ENCODE peak calls at places on chromosomes 5 and 9, in nine cellular contexts. Q is H54, Z is fibroblast of the aortic adventitia, U is fibroblast of mammary gland, T is NCI-H1436 treated with DMSO at 0.1 percent for 48 hours, W is GM03348, G is GM13977, H is renal cortical epithelial cell, K is esophagus muscularis mucosa. V is an unnamed sample.
A peak's percentile ranks its signal among the peaks of the same experiment; 100 is the strongest.

GRCh38 chr9:95508968-95509850 is 7.6 kb downstream of the PTCH1 start:
- DNase-seq in Q (peak; percentile 89), H (peak; percentile 73), Z (peak; percentile 89), T (peak; percentile 94), G (peak; percentile 81), U (peak; percentile 88), W (peak; percentile 87), K (no peak), V (peak; percentile 67)

GRCh38 chr5:79201206-79201605 is 34.7 kb upstream of the JMY start:
- DNase-seq in K (no peak), Z (peak; percentile 66), Q (no peak), T (no peak), U (no peak), W (no peak), G (no peak), H (no peak), V (no peak)

GRCh38 chr5:115351356-115352195 is 55.1 kb upstream of the CCDC112 start:
- DNase-seq in Z (peak; percentile 66), Q (no peak), T (no peak), H (peak; percentile 90), G (no peak), U (peak; percentile 79), K (peak; percentile 50), W (peak; percentile 43), V (peak; percentile 35)

GRCh38 chr9:37215456-37216229 is 95.3 kb downstream of the ZCCHC7 start:
- DNase-seq in K (no peak), Z (peak; percentile 37), Q (no peak), T (no peak), U (peak; percentile 46), W (peak; percentile 65), H (peak; percentile 69), G (no peak), V (no peak)

GRCh38 chr9:21994996-21995651 is 533 bp downstream of the CDKN2B-AS1 start:
- DNase-seq in G (peak; percentile 88), K (peak; percentile 96), H (peak; percentile 46), U (peak; percentile 68), Z (peak; percentile 77), W (peak; percentile 79), Q (no peak), T (no peak), V (no peak)

GRCh38 chr9:82147798-82148440 is 159.3 kb downstream of the SPATA31D1 start:
- DNase-seq in K (no peak), W (no peak), U (no peak), H (peak; percentile 50), T (no peak), Z (peak; percentile 56), Q (no peak), G (no peak), V (no peak)

GRCh38 chr9:13446935-13447334 is 167.4 kb upstream of the MPDZ start:
- DNase-seq in Z (peak; percentile 51), H (no peak), G (no peak), T (no peak), W (peak; percentile 8), K (no peak), U (no peak), Q (no peak), V (no peak)

GRCh38 chr9:135474915-135475314 is 4.7 kb upstream of the PPP1R26 start:
- DNase-seq in Z (no peak), G (peak; percentile 62), W (no peak), K (no peak), H (no peak), T (no peak), Q (no peak), U (no peak), V (no peak)

GRCh38 chr5:107247427-107247826 is 423.3 kb downstream of the EFNA5 start:
- DNase-seq in Z (no peak), T (no peak), G (no peak), K (no peak), W (no peak), Q (peak; percentile 9), H (no peak), U (peak; percentile 16), V (no peak)

GRCh38 chr5:35229076-35230042 is 928 bp downstream of the PRLR start:
- DNase-seq in Z (no peak), Q (no peak), T (no peak), H (peak; percentile 61), K (no peak), G (peak; percentile 67), U (peak; percentile 8), W (peak; percentile 7), V (no peak)

GRCh38 chr5:68420476-68421344 is 205.2 kb downstream of the PIK3R1 start:
- DNase-seq in W (no peak), T (no peak), H (no peak), K (no peak), Q (no peak), U (no peak), Z (no peak), G (no peak), V (no peak)

GRCh38 chr5:157271740-157272271 is 5.9 kb downstream of the CYFIP2 start:
- DNase-seq in T (no peak), K (no peak), Q (no peak), H (no peak), U (no peak), W (no peak), G (peak; percentile 68), Z (no peak), V (no peak)

GRCh38 chr5:55021465-55021864 is 2.6 kb upstream of the GZMK start:
- DNase-seq in K (no peak), G (no peak), T (no peak), H (no peak), Q (no peak), Z (peak; percentile 43), U (no peak), W (no peak), V (no peak)

GRCh38 chr5:42641321-42642005 is 115.2 kb upstream of the CCDC152 start:
- DNase-seq in Q (no peak), G (no peak), K (no peak), H (peak; percentile 23), U (peak; percentile 13), Z (no peak), T (no peak), W (no peak), V (no peak)

GRCh38 chr9:132169672-132170392 is 8.0 kb downstream of the NTNG2 start:
- DNase-seq in Z (peak; percentile 62), H (peak; percentile 8), K (no peak), U (peak; percentile 46), T (no peak), G (peak; percentile 75), Q (peak; percentile 82), W (peak; percentile 89), V (no peak)

GRCh38 chr5:171673328-171673727 is 112.3 kb upstream of the SMIM23 start:
- DNase-seq in W (no peak), K (no peak), Z (peak; percentile 76), G (no peak), Q (no peak), H (no peak), T (no peak), U (peak; percentile 17), V (peak; percentile 11)

GRCh38 chr9:72925126-72925810 is 27.6 kb downstream of the ALDH1A1 start:
- DNase-seq in Z (peak; percentile 41), Q (no peak), U (no peak), H (no peak), G (no peak), K (no peak), T (no peak), W (no peak), V (peak; percentile 77)

GRCh38 chr5:142888469-142889085 is 118.4 kb downstream of the ARHGAP26 start:
- DNase-seq in K (no peak), T (no peak), U (peak; percentile 76), Z (peak; percentile 82), H (peak; percentile 63), G (peak; percentile 46), Q (no peak), W (peak; percentile 79), V (peak; percentile 29)

GRCh38 chr5:75707911-75708509 is 9.2 kb downstream of the POC5 start:
- DNase-seq in Q (peak; percentile 5), Z (no peak), U (peak; percentile 12), T (no peak), W (no peak), K (no peak), H (peak; percentile 41), G (no peak), V (no peak)

GRCh38 chr5:32707394-32707997 is 3.6 kb upstream of the NPR3 start:
- DNase-seq in Z (peak; percentile 71), U (peak; percentile 52), T (no peak), W (peak; percentile 55), Q (no peak), H (peak; percentile 34), G (peak; percentile 43), K (no peak), V (no peak)

GRCh38 chr5:135038829-135039525 is 4.9 kb upstream of the PITX1 start:
- DNase-seq in H (no peak), G (no peak), K (no peak), Q (no peak), Z (no peak), W (peak; percentile 47), U (no peak), T (no peak), V (no peak)

GRCh38 chr9:93813687-93814560 is 141.2 kb downstream of the BARX1 start:
- DNase-seq in Q (peak; percentile 9), Z (no peak), U (no peak), T (peak; percentile 91), G (peak; percentile 9), H (no peak), K (peak; percentile 88), W (peak; percentile 2), V (no peak)

V was measured in pulmonary artery endothelial cell.